ENCODE peak calls at places on chromosomes 12 and 14, in six cellular contexts. X is cardiac muscle cell, Z is keratinocyte, O is tibial nerve, L is HCT116, Q is psoas muscle. V is an unnamed sample. For H3K4me1 and H3K36me3, the result is how much of the 10 kb centered on the place peaks cover.

GRCh38 chr14:77988096-77988870 is 181.9 kb upstream of the NRXN3 start:
- DNase-seq in L (no peak), O (peak), Q (no peak), Z (no peak), X (no peak), V (no peak)

GRCh38 chr12:57518920-57519757 is 1.2 kb downstream of the DDIT3 start:
- DNase-seq in X (no peak), Q (peak), L (no peak), O (no peak), Z (no peak), V (no peak)

GRCh38 chr12:17371491-17372290 is 718.3 kb downstream of the RERGL start:
- DNase-seq in L (no peak), X (peak), O (no peak), Z (no peak), Q (no peak), V (no peak)

GRCh38 chr12:51171884-51172514 is 936 bp downstream of the TFCP2 start:
- DNase-seq in Q (no peak), L (no peak), Z (no peak), X (peak), O (peak), V (no peak)

GRCh38 chr12:32698285-32698684 is 19.2 kb downstream of the DNM1L start:
- DNase-seq in L (no peak), Q (no peak), O (no peak), Z (no peak), X (no peak), V (no peak)

GRCh38 chr14:36666416-36667206 is 5.0 kb downstream of the PAX9 start:
- DNase-seq in O (no peak), Q (no peak), X (no peak), L (no peak), Z (no peak), V (no peak)

GRCh38 chr12:32390572-32391219 is 8.7 kb upstream of the FGD4 start:
- DNase-seq in L (no peak), X (no peak), O (no peak), Q (peak), Z (no peak), V (peak)

GRCh38 chr12:76670776-76671175 is 93.1 kb upstream of the ZDHHC17 start:
- DNase-seq in L (no peak), Z (no peak), O (no peak), Q (no peak), X (no peak), V (no peak)

GRCh38 chr12:1529228-1529861 is 65.0 kb downstream of the FBXL14 start:
- DNase-seq in X (no peak), Q (no peak), L (no peak), O (no peak), Z (no peak), V (no peak)

GRCh38 chr12:125533434-125534029 is 468.3 kb downstream of the AACS start:
- DNase-seq in O (peak), L (no peak), X (peak), Q (no peak), Z (no peak), V (no peak)

GRCh38 chr12:71152838-71153237 is 5.0 kb downstream of the TSPAN8 start:
- DNase-seq in L (no peak), O (no peak), Z (no peak), Q (no peak), X (no peak), V (no peak)

GRCh38 chr14:106766145-106766544 is 1239.8 kb downstream of the TMEM121 start:
- DNase-seq in Z (no peak), X (no peak), O (no peak), L (no peak), Q (no peak), V (no peak)

GRCh38 chr12:90004319-90005074 is 295.9 kb upstream of the ATP2B1 start:
- DNase-seq in Q (no peak), L (no peak), O (no peak), X (peak), Z (no peak), V (no peak)

GRCh38 chr14:29821665-29822429 is 105.8 kb downstream of the PRKD1 start:
- DNase-seq in O (no peak), L (no peak), Z (no peak), Q (no peak), X (no peak), V (no peak)

GRCh38 chr14:34111933-34112332 is 161.1 kb upstream of the EGLN3 start:
- DNase-seq in Z (no peak), Q (no peak), X (no peak), O (no peak), L (no peak), V (no peak)

GRCh38 chr12:67241482-67241881 is 27.7 kb upstream of the CAND1 start:
- DNase-seq in O (no peak), Z (no peak), L (no peak), X (no peak), Q (no peak), V (no peak)

GRCh38 chr12:79547044-79547734 is 143.6 kb downstream of the PAWR start:
- DNase-seq in O (no peak), Z (peak), L (peak), Q (no peak), X (peak), V (no peak)

GRCh38 chr12:13613297-13613696 is 368.1 kb downstream of the GRIN2B start:
- DNase-seq in O (no peak), Z (no peak), L (no peak), Q (no peak), X (no peak), V (no peak)

GRCh38 chr12:94553130-94553519 is 93.5 kb upstream of the CEP83 start:
- DNase-seq in L (peak), X (no peak), O (no peak), Z (peak), Q (no peak), V (no peak)

GRCh38 chr14:53190938-53191337 is 37.8 kb upstream of the DDHD1 start:
- DNase-seq in L (no peak), Z (no peak), Q (no peak), O (no peak), X (no peak), V (no peak)

GRCh38 chr14:105064001-105064400 is 1.2 kb downstream of the GPR132 start:
- DNase-seq in Z (no peak), L (no peak), X (no peak), O (no peak), Q (no peak), V (no peak)

GRCh38 chr12:80056845-80057244 is 42.5 kb upstream of the OTOGL start:
- DNase-seq in Z (no peak), Q (no peak), O (no peak), L (no peak), X (no peak), V (no peak)

GRCh38 chr12:1801285-1801975 is 18.9 kb upstream of the LRTM2 start:
- DNase-seq in L (no peak), Q (no peak), X (no peak), Z (no peak), O (no peak), V (no peak)

DNA sequence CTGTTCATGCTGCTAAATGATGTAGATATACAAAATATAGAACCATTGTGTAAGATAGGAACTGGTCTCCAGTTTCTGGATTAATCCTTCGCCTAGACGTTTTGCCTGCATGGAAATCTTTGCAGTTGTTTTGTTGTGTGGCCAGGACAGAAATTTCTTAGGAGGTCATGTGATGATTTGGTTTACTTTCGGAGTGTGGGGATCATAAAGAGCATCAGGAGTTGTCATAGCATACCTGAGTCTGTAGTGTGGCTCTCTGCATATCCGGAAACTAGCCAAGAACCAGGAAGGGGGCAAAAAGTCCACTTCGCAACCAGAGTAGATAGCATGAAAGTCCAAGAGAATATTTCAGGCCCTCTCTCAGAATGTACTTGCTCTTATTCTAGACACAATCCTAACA is 3.1 kb downstream of the SAMD4A start:
- DNase-seq in O (no peak), X (no peak), Q (no peak), L (no peak), Z (no peak), V (no peak)
- H3K27ac ChIP-seq in O (peak), X (peak), Q (peak), L (no peak), Z (peak), V (no peak)

DNA sequence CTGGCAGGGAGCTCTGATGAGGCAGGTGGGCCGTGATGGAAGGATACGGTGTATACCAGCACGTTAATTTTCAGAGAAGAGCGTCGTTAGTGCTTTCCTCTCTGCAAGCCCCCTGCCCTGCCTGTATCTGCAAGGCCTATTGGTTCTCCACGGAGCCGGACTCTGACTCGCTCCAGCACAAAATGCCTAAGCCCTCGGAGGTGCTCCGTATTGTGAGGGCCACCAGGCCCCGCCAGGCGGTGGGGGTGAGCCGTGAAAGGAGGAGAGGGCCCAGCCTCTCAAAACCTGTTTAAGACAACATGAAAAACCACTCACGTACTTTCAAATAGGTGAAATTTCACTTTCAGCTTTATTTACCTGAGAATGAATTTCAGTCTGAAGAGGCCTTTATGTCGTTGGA is 749.3 kb downstream of the VRK1 start:
- DNase-seq in X (no peak), Z (no peak), Q (no peak), O (no peak), L (no peak), V (no peak)
- H3K4me1 ChIP-seq in X (under half), Z (under half), Q (under half), O (under half), L (under half), V (under half)

GRCh38 chr12:50097952-50098351 is 5.9 kb upstream of the GPD1 start:
- DNase-seq in Z (no peak), O (no peak), Q (no peak), X (no peak), L (no peak), V (no peak)
- H3K36me3 ChIP-seq in Z (half or more), O (under half), Q (under half), X (half or more), L (under half), V (half or more)

GRCh38 chr14:56826214-56826613 is 15.9 kb upstream of the OTX2 start:
- DNase-seq in Q (no peak), L (no peak), O (no peak), Z (no peak), X (no peak), V (no peak)
- H3K27ac ChIP-seq in Q (no peak), L (no peak), O (no peak), Z (no peak), X (no peak), V (no peak)

GRCh38 chr14:100104523-100105300 is 39.5 kb downstream of the EVL start:
- DNase-seq in O (no peak), L (no peak), X (no peak), Q (no peak), Z (no peak), V (no peak)
- H3K4me1 ChIP-seq in O (half or more), L (under half), X (under half), Q (under half), Z (under half), V (half or more)

GRCh38 chr14:52075371-52075770 is 6.5 kb upstream of the NID2 start:
- DNase-seq in O (no peak), X (no peak), L (no peak), Z (no peak), Q (no peak), V (no peak)

GRCh38 chr14:52072266-52072780 is 3.5 kb upstream of the NID2 start:
- DNase-seq in Z (no peak), X (no peak), Q (no peak), O (no peak), L (no peak), V (no peak)

GRCh38 chr14:52071675-52072074 is 2.8 kb upstream of the NID2 start:
- DNase-seq in O (no peak), X (peak), Q (no peak), Z (no peak), L (no peak), V (no peak)

GRCh38 chr14:52076334-52076733 is 7.5 kb upstream of the NID2 start:
- DNase-seq in X (no peak), Q (peak), O (no peak), Z (no peak), L (no peak), V (no peak)

GRCh38 chr14:52073251-52073650 is 4.4 kb upstream of the NID2 start:
- DNase-seq in L (no peak), Q (no peak), O (no peak), X (no peak), Z (no peak), V (no peak)
- H3K36me3 ChIP-seq in L (under half), Q (under half), O (under half), X (under half), Z (under half), V (under half)

GRCh38 chr12:46403732-46404097 is 31.1 kb upstream of the SLC38A2 start:
- DNase-seq in Z (no peak), Q (no peak), L (no peak), O (no peak), X (no peak), V (no peak)
- H3K27ac ChIP-seq in Z (no peak), Q (no peak), L (no peak), O (peak), X (no peak), V (no peak)

GRCh38 chr12:3246253-3246652 is 169.1 kb downstream of the TSPAN9 start:
- DNase-seq in X (no peak), O (no peak), Z (no peak), L (no peak), Q (no peak), V (no peak)

GRCh38 chr12:3241621-3242020 is 164.4 kb downstream of the TSPAN9 start:
- DNase-seq in Q (peak), X (no peak), L (no peak), O (no peak), Z (no peak), V (no peak)

GRCh38 chr12:3243376-3244084 is 166.4 kb downstream of the TSPAN9 start:
- DNase-seq in O (no peak), L (no peak), Q (no peak), X (no peak), Z (no peak), V (no peak)

GRCh38 chr12:3244219-3244750 is 167.1 kb downstream of the TSPAN9 start:
- DNase-seq in O (no peak), Z (no peak), X (no peak), Q (no peak), L (no peak), V (no peak)

GRCh38 chr12:3242199-3242863 is 165.2 kb downstream of the TSPAN9 start:
- DNase-seq in L (no peak), O (no peak), X (no peak), Q (no peak), Z (no peak), V (no peak)
- H3K4me1 ChIP-seq in L (under half), O (under half), X (under half), Q (under half), Z (under half), V (under half)